ENCODE peak calls at places on chromosomes 3 and 15, in six cellular contexts. S is heart right ventricle, B is ovary, M is cardiac muscle cell, Y is HepG2, J is pancreas. N is an unnamed sample.

GRCh38 chr3:196502775-196503181 is 790 bp downstream of the RNF168 start:
- DNase-seq in J (peak; percentile 56), Y (peak; percentile 30), M (peak; percentile 89), S (peak; percentile 68), B (peak; percentile 62), N (peak; percentile 48)

GRCh38 chr15:48143856-48144255 is 23.1 kb downstream of the SLC24A5 start:
- DNase-seq in S (no peak), J (no peak), M (no peak), Y (no peak), B (no peak), N (no peak)

GRCh38 chr3:138082992-138083386 is 32.4 kb downstream of the DZIP1L start:
- DNase-seq in J (no peak), B (no peak), Y (no peak), M (peak; percentile 50), S (no peak), N (no peak)

GRCh38 chr3:152516195-152516594 is 247.5 kb downstream of the MBNL1 start:
- DNase-seq in S (no peak), J (no peak), Y (no peak), M (no peak), B (no peak), N (no peak)

GRCh38 chr15:90550919-90551318 is 21.2 kb downstream of the CRTC3 start:
- DNase-seq in Y (no peak), B (no peak), J (no peak), S (no peak), M (no peak), N (no peak)

GRCh38 chr3:42229942-42230688 is 35.9 kb downstream of the CCK start:
- DNase-seq in M (peak; percentile 69), B (no peak), J (no peak), S (no peak), Y (peak; percentile 50), N (no peak)

GRCh38 chr3:66138336-66139234 is 82.2 kb upstream of the SLC25A26 start:
- DNase-seq in J (peak; percentile 63), Y (peak; percentile 65), B (no peak), M (peak; percentile 81), S (peak; percentile 65), N (peak; percentile 28)

GRCh38 chr3:127761101-127761802 is 61.1 kb downstream of the MGLL start:
- DNase-seq in Y (no peak), S (no peak), B (no peak), M (no peak), J (no peak), N (no peak)

GRCh38 chr3:28903171-28903601 is 377.7 kb upstream of the RBMS3 start:
- DNase-seq in B (no peak), J (no peak), S (no peak), M (no peak), Y (no peak), N (no peak)

GRCh38 chr3:71702131-71703024 is 22.8 kb downstream of the EIF4E3 start:
- DNase-seq in J (no peak), B (no peak), M (no peak), S (no peak), Y (no peak), N (no peak)

GRCh38 chr3:99902091-99902490 is 84.4 kb downstream of the CMSS1 start:
- DNase-seq in M (no peak), Y (no peak), J (no peak), B (no peak), S (no peak), N (no peak)

GRCh38 chr15:39580630-39581500 is at the start of gene THBS1:
- DNase-seq in Y (peak; percentile 81), B (peak; percentile 93), M (peak; percentile 98), S (peak; percentile 87), J (peak; percentile 81), N (peak; percentile 87)

GRCh38 chr15:70014311-70014707 is 83.4 kb downstream of the TLE3 start:
- DNase-seq in B (no peak), J (no peak), Y (no peak), M (no peak), S (no peak), N (no peak)

GRCh38 chr3:69541059-69541471 is 155.2 kb upstream of the FRMD4B start:
- DNase-seq in M (no peak), J (no peak), S (no peak), Y (no peak), B (no peak), N (no peak)

GRCh38 chr3:159779883-159780282 is 208.8 kb upstream of the IL12A start:
- DNase-seq in J (no peak), Y (no peak), M (no peak), B (no peak), S (no peak), N (no peak)

GRCh38 chr3:62922326-62922725 is 47.1 kb upstream of the CADPS start:
- DNase-seq in S (no peak), M (peak; percentile 1), J (no peak), B (no peak), Y (no peak), N (no peak)

GRCh38 chr15:88118741-88119140 is 137.8 kb downstream of the NTRK3 start:
- DNase-seq in Y (no peak), S (no peak), M (no peak), B (no peak), J (no peak), N (no peak)

GRCh38 chr3:38738630-38739395 is 77.2 kb downstream of the SCN10A start:
- DNase-seq in Y (peak; percentile 27), J (peak; percentile 37), M (peak; percentile 67), S (peak; percentile 16), B (no peak), N (no peak)

GRCh38 chr3:107660316-107660976 is 137.7 kb downstream of the BBX start:
- DNase-seq in Y (peak; percentile 39), M (peak; percentile 76), B (no peak), J (no peak), S (no peak), N (no peak)

GRCh38 chr15:91411570-91411969 is 311.5 kb downstream of the SV2B start:
- DNase-seq in S (no peak), B (no peak), J (no peak), Y (no peak), M (no peak), N (no peak)

GRCh38 chr3:172384836-172385235 is 63.4 kb downstream of the GHSR start:
- DNase-seq in M (no peak), S (no peak), Y (no peak), B (no peak), J (no peak), N (no peak)

GRCh38 chr3:86595696-86596095 is 395.3 kb downstream of the VGLL3 start:
- DNase-seq in B (no peak), S (no peak), Y (no peak), M (no peak), J (no peak), N (no peak)

GRCh38 chr3:127853681-127854080 is 31.4 kb upstream of the MGLL start:
- DNase-seq in J (peak; percentile 44), Y (peak; percentile 17), M (no peak), S (no peak), B (no peak), N (no peak)

GRCh38 chr3:10277115-10277625 is 15.6 kb downstream of the GHRL start:
- DNase-seq in S (no peak), Y (no peak), B (no peak), J (no peak), M (no peak), N (no peak)

GRCh38 chr3:40437893-40438292 is 19.2 kb upstream of the RPL14 start:
- DNase-seq in J (no peak), Y (no peak), S (no peak), B (no peak), M (peak; percentile 9), N (no peak)

GRCh38 chr15:55959744-55960143 is 33.7 kb downstream of the NEDD4 start:
- DNase-seq in S (no peak), M (no peak), Y (no peak), B (no peak), J (no peak), N (no peak)

GRCh38 chr3:4866841-4867240 is 112.4 kb upstream of the BHLHE40 start:
- DNase-seq in B (no peak), J (no peak), M (peak; percentile 25), S (peak; percentile 19), Y (no peak), N (no peak)

GRCh38 chr15:91521996-91522395 is 331.5 kb upstream of the SLCO3A1 start:
- DNase-seq in S (no peak), B (no peak), J (no peak), Y (no peak), M (peak; percentile 24), N (no peak)

GRCh38 chr15:42578984-42579537 is 3.7 kb downstream of the STARD9 start:
- DNase-seq in B (no peak), Y (no peak), J (no peak), M (no peak), S (no peak), N (no peak)

GRCh38 chr15:42575188-42576039 is at the start of gene STARD9:
- DNase-seq in M (peak; percentile 100), S (peak; percentile 98), J (peak; percentile 97), Y (peak; percentile 96), B (peak; percentile 99), N (peak; percentile 99)

GRCh38 chr15:42576040-42576594 is 711 bp downstream of the STARD9 start:
- DNase-seq in M (no peak), B (no peak), S (no peak), Y (no peak), J (no peak), N (no peak)

GRCh38 chr15:42576776-42577175 is 1.4 kb downstream of the STARD9 start:
- DNase-seq in J (no peak), Y (no peak), M (no peak), B (no peak), S (no peak), N (no peak)

GRCh38 chr15:42577514-42578031 is 2.2 kb downstream of the STARD9 start:
- DNase-seq in Y (no peak), B (no peak), S (no peak), J (no peak), M (peak; percentile 69), N (no peak)
- H3K4me1 ChIP-seq in Y (peaks cover 51% of the 10 kb centered on the region), B (peaks cover 25% of the 10 kb centered on the region), S (peaks cover 40% of the 10 kb centered on the region), J (peaks cover 8% of the 10 kb centered on the region), M (peaks cover 13% of the 10 kb centered on the region), N (peaks cover 73% of the 10 kb centered on the region)

GRCh38 chr3:14119651-14120050 is 5.0 kb downstream of the CHCHD4 start:
- DNase-seq in S (no peak), M (no peak), B (no peak), J (no peak), Y (no peak), N (no peak)
- H3K36me3 ChIP-seq in S (peaks cover 30% of the 10 kb centered on the region), M (peaks cover 7% of the 10 kb centered on the region), B (no peaks in the 10 kb centered on the region), J (no peaks in the 10 kb centered on the region), Y (peaks cover 9% of the 10 kb centered on the region), N (peaks cover 38% of the 10 kb centered on the region)

GRCh38 chr3:189053327-189053726 is 118.4 kb upstream of the TPRG1 start:
- DNase-seq in M (no peak), S (no peak), J (no peak), Y (no peak), B (no peak), N (no peak)

GRCh38 chr3:189049458-189050231 is 122.1 kb upstream of the TPRG1 start:
- DNase-seq in J (no peak), B (no peak), Y (no peak), M (no peak), S (no peak), N (no peak)
- TF ChIP-seq CTCF in J (no peak), B (no peak), Y (peak; percentile 44), M (no peak), S (no peak), N (no peak)

DNA sequence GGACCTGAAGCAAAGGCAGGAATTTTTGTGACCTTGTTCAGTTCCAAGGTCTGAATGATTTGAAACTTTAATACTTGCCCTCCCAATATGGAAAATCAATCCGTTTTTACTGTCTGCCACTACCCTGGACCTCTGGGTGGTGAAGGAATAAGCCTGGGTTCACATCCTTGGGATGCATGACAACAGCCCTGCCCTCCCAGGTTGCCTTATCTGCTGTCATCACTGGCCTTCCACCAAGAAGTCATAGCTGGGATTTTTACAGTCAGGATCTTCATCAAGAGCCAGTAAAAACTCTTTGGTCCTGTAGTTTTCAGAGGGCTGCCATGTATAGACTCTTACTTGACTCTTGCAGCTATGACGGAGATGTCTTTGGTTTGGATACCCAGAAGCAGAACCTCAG is 128.6 kb downstream of the MYLK start:
- DNase-seq in M (no peak), J (no peak), S (no peak), B (no peak), Y (peak; percentile 20), N (no peak)
- H3K4me1 ChIP-seq in M (no peaks in the 10 kb centered on the region), J (peaks cover 12% of the 10 kb centered on the region), S (no peaks in the 10 kb centered on the region), B (peaks cover 3% of the 10 kb centered on the region), Y (peaks cover 98% of the 10 kb centered on the region), N (peaks cover 25% of the 10 kb centered on the region)